ENCODE peak calls at places on chromosome 9, in seven cellular contexts. One of them, this sample, is unnamed.

GRCh38 chr9:14511452-14511851 is 181.8 kb downstream of the ZDHHC21 start:
- DNase-seq in uterus: no peak
- DNase-seq in HCT116: no peak
- DNase-seq in transverse colon: no peak
- DNase-seq in prostate gland: no peak
- DNase-seq in body of pancreas: no peak
- DNase-seq in adrenal gland: no peak
- DNase-seq in this sample: no peak

GRCh38 chr9:89745601-89746376 is 141.0 kb downstream of the GADD45G start:
- DNase-seq in uterus: no peak
- DNase-seq in body of pancreas: no peak
- DNase-seq in adrenal gland: no peak
- DNase-seq in HCT116: no peak
- DNase-seq in prostate gland: no peak
- DNase-seq in transverse colon: no peak
- DNase-seq in this sample: no peak

GRCh38 chr9:16496908-16497307 is 373.6 kb downstream of the BNC2 start:
- DNase-seq in prostate gland: no peak
- DNase-seq in body of pancreas: no peak
- DNase-seq in transverse colon: no peak
- DNase-seq in uterus: no peak
- DNase-seq in HCT116: no peak
- DNase-seq in adrenal gland: no peak
- DNase-seq in this sample: no peak

GRCh38 chr9:134297581-134297980 is 28.7 kb upstream of the RXRA start:
- DNase-seq in uterus: no peak
- DNase-seq in prostate gland: no peak
- DNase-seq in body of pancreas: no peak
- DNase-seq in transverse colon: no peak
- DNase-seq in HCT116: no peak
- DNase-seq in adrenal gland: no peak
- DNase-seq in this sample: no peak

GRCh38 chr9:3080951-3081350 is 237.1 kb upstream of the PUM3 start:
- DNase-seq in body of pancreas: no peak
- DNase-seq in HCT116: no peak
- DNase-seq in adrenal gland: no peak
- DNase-seq in transverse colon: no peak
- DNase-seq in prostate gland: no peak
- DNase-seq in uterus: no peak
- DNase-seq in this sample: no peak

GRCh38 chr9:134621558-134622110 is 20.0 kb upstream of the COL5A1 start:
- DNase-seq in body of pancreas: no peak
- DNase-seq in uterus: no peak
- DNase-seq in transverse colon: no peak
- DNase-seq in adrenal gland: no peak
- DNase-seq in HCT116: no peak
- DNase-seq in prostate gland: no peak
- DNase-seq in this sample: no peak

GRCh38 chr9:78115073-78115472 is 83.5 kb upstream of the GNAQ start:
- DNase-seq in prostate gland: no peak
- DNase-seq in transverse colon: no peak
- DNase-seq in adrenal gland: no peak
- DNase-seq in HCT116: no peak
- DNase-seq in body of pancreas: no peak
- DNase-seq in uterus: no peak
- DNase-seq in this sample: no peak

GRCh38 chr9:117733465-117733864 is 29.3 kb downstream of the TLR4 start:
- DNase-seq in transverse colon: peak; percentile 54
- DNase-seq in adrenal gland: no peak
- DNase-seq in HCT116: no peak
- DNase-seq in uterus: no peak
- DNase-seq in prostate gland: no peak
- DNase-seq in body of pancreas: no peak
- DNase-seq in this sample: no peak

GRCh38 chr9:96022445-96023031 is 147.0 kb downstream of the ERCC6L2 start:
- DNase-seq in prostate gland: no peak
- DNase-seq in body of pancreas: no peak
- DNase-seq in HCT116: no peak
- DNase-seq in adrenal gland: no peak
- DNase-seq in uterus: no peak
- DNase-seq in transverse colon: peak; percentile 36
- DNase-seq in this sample: no peak

GRCh38 chr9:34332370-34332964 is 3.1 kb downstream of the NUDT2 start:
- DNase-seq in body of pancreas: no peak
- DNase-seq in transverse colon: no peak
- DNase-seq in uterus: no peak
- DNase-seq in adrenal gland: no peak
- DNase-seq in HCT116: peak; percentile 28
- DNase-seq in prostate gland: no peak
- DNase-seq in this sample: no peak

GRCh38 chr9:27528278-27528885 is 1.2 kb downstream of the MOB3B start:
- DNase-seq in uterus: peak; percentile 84
- DNase-seq in body of pancreas: peak; percentile 81
- DNase-seq in adrenal gland: peak; percentile 78
- DNase-seq in transverse colon: peak; percentile 91
- DNase-seq in prostate gland: peak; percentile 75
- DNase-seq in HCT116: no peak
- DNase-seq in this sample: peak; percentile 96

GRCh38 chr9:38673399-38673798 is 46.5 kb downstream of the FAM240B start:
- DNase-seq in HCT116: no peak
- DNase-seq in prostate gland: no peak
- DNase-seq in uterus: no peak
- DNase-seq in transverse colon: no peak
- DNase-seq in body of pancreas: no peak
- DNase-seq in adrenal gland: no peak
- DNase-seq in this sample: no peak

GRCh38 chr9:121328876-121329681 is 41.0 kb downstream of the STOM start:
- DNase-seq in adrenal gland: no peak
- DNase-seq in transverse colon: no peak
- DNase-seq in uterus: no peak
- DNase-seq in body of pancreas: no peak
- DNase-seq in prostate gland: no peak
- DNase-seq in HCT116: no peak
- DNase-seq in this sample: no peak

GRCh38 chr9:114906922-114907571 is 23.3 kb downstream of the TNFSF8 start:
- DNase-seq in adrenal gland: peak; percentile 16
- DNase-seq in HCT116: peak; percentile 38
- DNase-seq in prostate gland: no peak
- DNase-seq in transverse colon: no peak
- DNase-seq in body of pancreas: no peak
- DNase-seq in uterus: no peak
- DNase-seq in this sample: no peak

GRCh38 chr9:121868611-121869010 is 217.2 kb downstream of the DAB2IP start:
- DNase-seq in HCT116: no peak
- DNase-seq in transverse colon: no peak
- DNase-seq in uterus: no peak
- DNase-seq in adrenal gland: no peak
- DNase-seq in prostate gland: no peak
- DNase-seq in body of pancreas: no peak
- DNase-seq in this sample: no peak

GRCh38 chr9:104779334-104779733 is 15.4 kb downstream of the NIPSNAP3B start:
- DNase-seq in HCT116: no peak
- DNase-seq in prostate gland: no peak
- DNase-seq in body of pancreas: no peak
- DNase-seq in transverse colon: no peak
- DNase-seq in uterus: no peak
- DNase-seq in adrenal gland: no peak
- DNase-seq in this sample: no peak

GRCh38 chr9:116155700-116156045 is 2.1 kb downstream of the PAPPA start:
- DNase-seq in body of pancreas: no peak
- DNase-seq in HCT116: no peak
- DNase-seq in adrenal gland: no peak
- DNase-seq in transverse colon: no peak
- DNase-seq in prostate gland: no peak
- DNase-seq in uterus: no peak
- DNase-seq in this sample: no peak

GRCh38 chr9:70120834-70121510 is 77.3 kb downstream of the MAMDC2 start:
- DNase-seq in body of pancreas: peak; percentile 26
- DNase-seq in HCT116: no peak
- DNase-seq in uterus: peak; percentile 67
- DNase-seq in adrenal gland: peak; percentile 38
- DNase-seq in prostate gland: no peak
- DNase-seq in transverse colon: peak; percentile 37
- DNase-seq in this sample: peak; percentile 94

GRCh38 chr9:19618816-19619215 is 170.0 kb downstream of the SLC24A2 start:
- DNase-seq in body of pancreas: no peak
- DNase-seq in adrenal gland: no peak
- DNase-seq in uterus: no peak
- DNase-seq in prostate gland: no peak
- DNase-seq in HCT116: no peak
- DNase-seq in transverse colon: no peak
- DNase-seq in this sample: peak; percentile 57

GRCh38 chr9:87497604-87498045 is at the start of gene DAPK1:
- DNase-seq in uterus: peak; percentile 52
- DNase-seq in transverse colon: peak; percentile 72
- DNase-seq in prostate gland: peak; percentile 31
- DNase-seq in HCT116: peak; percentile 23
- DNase-seq in body of pancreas: peak; percentile 80
- DNase-seq in adrenal gland: peak; percentile 27
- DNase-seq in this sample: no peak
- H3K4me3 ChIP-seq in uterus: peak within 1 kb of the TSS; percentile 83
- H3K4me3 ChIP-seq in transverse colon: peak within 1 kb of the TSS; percentile 81
- H3K4me3 ChIP-seq in prostate gland: peak within 1 kb of the TSS; percentile 61
- H3K4me3 ChIP-seq in HCT116: peak within 1 kb of the TSS; percentile 66
- H3K4me3 ChIP-seq in body of pancreas: peak within 1 kb of the TSS; percentile 85
- H3K4me3 ChIP-seq in adrenal gland: peak within 1 kb of the TSS; percentile 25
- H3K4me3 ChIP-seq in this sample: peak within 1 kb of the TSS; percentile 95

DNA sequence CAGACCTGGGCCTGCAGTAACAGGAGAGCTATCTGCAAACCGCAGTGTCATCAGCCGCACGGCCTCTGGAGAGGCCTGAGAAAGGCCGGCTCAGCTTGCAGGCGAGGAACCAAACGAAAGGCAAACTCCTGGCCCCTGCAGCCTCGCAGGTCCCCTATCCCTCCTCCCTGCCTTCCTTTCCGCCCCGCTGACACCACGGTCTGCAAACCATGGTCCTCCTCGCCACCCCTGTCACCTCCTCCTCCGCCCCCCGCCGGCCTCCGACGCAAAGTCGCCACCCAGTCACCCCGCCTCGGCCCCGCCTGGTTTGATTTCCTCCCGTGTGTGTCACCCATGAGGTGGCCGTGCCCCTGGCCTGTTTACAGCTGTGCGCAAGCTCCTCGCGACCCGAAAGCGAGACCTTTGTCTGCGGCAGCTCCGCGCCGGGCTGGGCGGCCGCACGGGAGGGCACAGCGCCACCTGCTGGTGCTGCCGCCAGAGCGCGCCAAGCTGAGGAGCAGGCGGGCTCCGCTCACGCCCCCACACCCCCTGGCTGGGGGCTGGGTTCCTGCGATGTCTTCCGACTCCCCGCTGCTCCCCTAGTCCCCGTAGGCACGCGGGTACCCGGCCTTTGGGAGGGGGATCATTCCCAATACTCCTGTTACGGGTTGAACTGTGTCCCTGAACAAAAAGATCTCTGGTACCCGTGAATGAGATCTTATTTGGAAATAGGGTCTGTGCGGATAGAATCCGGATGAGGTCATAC is 19.4 kb downstream of the GBGT1 start:
- DNase-seq in transverse colon: peak; percentile 95
- DNase-seq in prostate gland: peak; percentile 47
- DNase-seq in body of pancreas: peak; percentile 85
- DNase-seq in uterus: no peak
- DNase-seq in HCT116: no peak
- DNase-seq in adrenal gland: peak; percentile 92
- DNase-seq in this sample: no peak
- TF ChIP-seq POLR2A in transverse colon: peak; percentile 66
- TF ChIP-seq POLR2A in prostate gland: peak; percentile 40
- TF ChIP-seq POLR2A in body of pancreas: no peak
- TF ChIP-seq POLR2A in uterus: no peak
- TF ChIP-seq POLR2A in HCT116: no peak
- TF ChIP-seq POLR2A in adrenal gland: peak; percentile 66
- TF ChIP-seq POLR2A in this sample: no peak

DNA sequence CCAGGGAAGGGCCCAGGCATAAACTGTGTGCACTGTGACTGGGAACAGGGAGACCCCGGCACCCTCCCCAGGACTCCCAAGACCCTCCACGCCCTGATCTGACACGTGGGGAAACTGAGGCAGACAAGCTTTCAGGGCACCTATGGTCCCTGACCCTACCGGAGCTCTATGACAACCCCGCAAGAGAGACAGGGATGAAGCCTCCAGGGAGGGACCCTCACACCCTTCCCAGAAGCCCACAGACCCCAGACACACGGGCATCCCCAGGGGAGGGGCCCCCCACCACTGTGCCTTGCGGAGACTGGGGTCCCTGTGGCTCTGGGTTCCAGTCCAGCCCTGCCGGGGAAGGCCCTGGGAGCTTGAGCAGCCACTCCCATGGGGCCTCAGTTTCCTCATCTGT is 6.4 kb upstream of the EGFL7 start:
- DNase-seq in transverse colon: no peak
- DNase-seq in prostate gland: no peak
- DNase-seq in uterus: peak; percentile 13
- DNase-seq in HCT116: no peak
- DNase-seq in body of pancreas: no peak
- DNase-seq in adrenal gland: peak; percentile 9
- DNase-seq in this sample: no peak
- H3K4me3 ChIP-seq in transverse colon: no peak overlapping the region
- H3K4me3 ChIP-seq in prostate gland: no peak overlapping the region
- H3K4me3 ChIP-seq in uterus: no peak overlapping the region
- H3K4me3 ChIP-seq in HCT116: no peak overlapping the region
- H3K4me3 ChIP-seq in body of pancreas: no peak overlapping the region
- H3K4me3 ChIP-seq in adrenal gland: no peak overlapping the region
- H3K4me3 ChIP-seq in this sample: peak overlapping the region; percentile 28

GRCh38 chr9:76591256-76591950 is 132.4 kb downstream of the GCNT1 start:
- DNase-seq in uterus: no peak
- DNase-seq in adrenal gland: no peak
- DNase-seq in transverse colon: no peak
- DNase-seq in prostate gland: no peak
- DNase-seq in HCT116: no peak
- DNase-seq in body of pancreas: no peak
- DNase-seq in this sample: no peak

GRCh38 chr9:76586555-76587314 is 127.8 kb downstream of the GCNT1 start:
- DNase-seq in transverse colon: no peak
- DNase-seq in prostate gland: no peak
- DNase-seq in body of pancreas: no peak
- DNase-seq in adrenal gland: no peak
- DNase-seq in HCT116: no peak
- DNase-seq in uterus: no peak
- DNase-seq in this sample: no peak

GRCh38 chr9:76592105-76593010 is 133.4 kb downstream of the GCNT1 start:
- DNase-seq in body of pancreas: no peak
- DNase-seq in uterus: no peak
- DNase-seq in transverse colon: no peak
- DNase-seq in prostate gland: no peak
- DNase-seq in adrenal gland: no peak
- DNase-seq in HCT116: no peak
- DNase-seq in this sample: no peak

GRCh38 chr9:76585487-76586459 is 126.8 kb downstream of the GCNT1 start:
- DNase-seq in uterus: no peak
- DNase-seq in adrenal gland: no peak
- DNase-seq in transverse colon: no peak
- DNase-seq in body of pancreas: peak; percentile 12
- DNase-seq in prostate gland: no peak
- DNase-seq in HCT116: no peak
- DNase-seq in this sample: no peak

DNA sequence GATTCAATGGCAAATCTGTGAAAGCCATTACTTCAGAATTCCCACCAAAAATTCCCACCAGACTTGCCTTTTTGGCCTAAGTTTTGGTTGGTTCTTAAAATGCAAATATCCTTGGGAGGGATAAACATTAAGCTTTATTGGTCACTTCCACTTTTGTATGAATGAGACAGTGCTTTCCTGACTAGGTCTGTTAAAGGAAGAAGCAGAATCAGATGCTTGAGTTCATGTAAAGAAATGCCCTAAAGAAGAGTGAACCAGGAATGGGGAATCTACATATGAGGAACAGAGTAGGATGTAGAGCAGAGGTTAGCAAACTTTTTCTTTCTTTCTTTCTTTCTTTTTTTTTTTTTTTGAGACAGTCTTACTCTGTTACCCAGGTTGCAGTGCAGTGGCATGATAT is 129.3 kb downstream of the GCNT1 start:
- DNase-seq in HCT116: no peak
- DNase-seq in transverse colon: no peak
- DNase-seq in prostate gland: no peak
- DNase-seq in uterus: no peak
- DNase-seq in adrenal gland: no peak
- DNase-seq in body of pancreas: no peak
- DNase-seq in this sample: no peak
- TF ChIP-seq POLR2A in HCT116: no peak
- TF ChIP-seq POLR2A in transverse colon: no peak
- TF ChIP-seq POLR2A in prostate gland: no peak
- TF ChIP-seq POLR2A in uterus: no peak
- TF ChIP-seq POLR2A in adrenal gland: no peak
- TF ChIP-seq POLR2A in body of pancreas: no peak
- TF ChIP-seq POLR2A in this sample: no peak